ENCODE peak calls at places on chromosomes 5 and 9, in four cellular contexts. R, Z, C and V are unnamed samples.

GRCh38 chr9:106947097-106947496 is 84.1 kb downstream of the ZNF462 start:
- DNase-seq in R (no peak), C (no peak), Z (no peak), V (no peak)

GRCh38 chr9:87722393-87722792 is 3.5 kb upstream of the CTSL start:
- DNase-seq in R (no peak), Z (no peak), C (no peak), V (no peak)

GRCh38 chr5:169599451-169599850 is 15.9 kb downstream of the SPDL1 start:
- DNase-seq in Z (no peak), R (no peak), C (no peak), V (no peak)

GRCh38 chr9:124386201-124386600 is 29.0 kb downstream of the PSMB7 start:
- DNase-seq in C (no peak), R (no peak), Z (no peak), V (no peak)

GRCh38 chr9:111924281-111924680 is 27.7 kb downstream of the UGCG start:
- DNase-seq in R (no peak), Z (no peak), C (no peak), V (no peak)

GRCh38 chr9:127541865-127542264 is 70.2 kb upstream of the STXBP1 start:
- DNase-seq in C (no peak), R (no peak), Z (no peak), V (no peak)

GRCh38 chr9:137760426-137760825 is 117.2 kb upstream of the CACNA1B start:
- DNase-seq in R (no peak), Z (no peak), C (peak; percentile 81), V (no peak)

GRCh38 chr9:124054671-124055212 is 43.2 kb downstream of the LHX2 start:
- DNase-seq in Z (no peak), C (no peak), R (no peak), V (no peak)

GRCh38 chr9:76453785-76454184 is 5.2 kb upstream of the GCNT1 start:
- DNase-seq in R (no peak), C (no peak), Z (no peak), V (no peak)

GRCh38 chr9:2053883-2054845 is 39.0 kb downstream of the SMARCA2 start:
- DNase-seq in C (peak; percentile 81), Z (no peak), R (no peak), V (no peak)

GRCh38 chr9:14554866-14555265 is 138.4 kb downstream of the ZDHHC21 start:
- DNase-seq in Z (no peak), C (no peak), R (no peak), V (no peak)

GRCh38 chr9:101536351-101536750 is 2.7 kb downstream of the RNF20 start:
- DNase-seq in C (no peak), R (no peak), Z (no peak), V (no peak)

GRCh38 chr5:4862500-4862899 is 277.6 kb upstream of the ADAMTS16 start:
- DNase-seq in C (no peak), Z (peak; percentile 69), R (no peak), V (no peak)

GRCh38 chr5:80117446-80117845 is 82.3 kb downstream of the THBS4 start:
- DNase-seq in Z (no peak), C (no peak), R (no peak), V (no peak)

GRCh38 chr9:122812736-122813135 is 12.8 kb downstream of the OR1K1 start:
- DNase-seq in Z (no peak), C (no peak), R (no peak), V (no peak)

GRCh38 chr9:87109851-87110250 is 162.5 kb upstream of the GAS1 start:
- DNase-seq in R (no peak), C (no peak), Z (no peak), V (no peak)

GRCh38 chr5:132410451-132411381 is 41.2 kb downstream of the SLC22A5 start:
- DNase-seq in R (peak; percentile 96), Z (peak; percentile 93), C (peak; percentile 97), V (peak; percentile 64)

GRCh38 chr9:12777149-12778010 is 2.6 kb downstream of the LURAP1L start:
- DNase-seq in C (no peak), Z (no peak), R (no peak), V (no peak)

GRCh38 chr5:67249590-67249895 is 52.9 kb upstream of the CD180 start:
- DNase-seq in C (no peak), Z (no peak), R (no peak), V (no peak)

GRCh38 chr9:112093147-112093874 is 81.8 kb downstream of the SUSD1 start:
- DNase-seq in Z (no peak), R (no peak), C (no peak), V (no peak)

GRCh38 chr9:115650768-115651167 is 502.8 kb upstream of the PAPPA start:
- DNase-seq in R (no peak), Z (no peak), C (no peak), V (no peak)

GRCh38 chr5:108727639-108728565 is 19.8 kb upstream of the FER start:
- DNase-seq in Z (peak; percentile 94), C (peak; percentile 95), R (peak; percentile 97), V (peak; percentile 89)

GRCh38 chr5:57094753-57095683 is 78.8 kb upstream of the GPBP1 start:
- DNase-seq in Z (peak; percentile 82), R (no peak), C (no peak), V (no peak)

GRCh38 chr5:33482335-33482734 is 41.6 kb downstream of the TARS1 start:
- DNase-seq in C (no peak), Z (peak; percentile 60), R (no peak), V (no peak)

GRCh38 chr5:55896663-55897062 is 45.5 kb downstream of the IL31RA start:
- DNase-seq in R (no peak), C (no peak), Z (no peak), V (no peak)

GRCh38 chr5:67292201-67292940 is 95.8 kb upstream of the CD180 start:
- DNase-seq in R (no peak), Z (no peak), C (no peak), V (no peak)

GRCh38 chr5:111254613-111255012 is 30.4 kb downstream of the CAMK4 start:
- DNase-seq in C (no peak), Z (no peak), R (no peak), V (no peak)

GRCh38 chr5:179224741-179225140 is 120.5 kb downstream of the ADAMTS2 start:
- DNase-seq in R (no peak), C (peak; percentile 40), Z (no peak), V (no peak)

GRCh38 chr9:109016132-109016531 is 2.8 kb upstream of the CTNNAL1 start:
- DNase-seq in C (no peak), Z (no peak), R (no peak), V (no peak)

GRCh38 chr5:78509884-78510769 is 138.4 kb downstream of the LHFPL2 start:
- DNase-seq in C (peak; percentile 94), R (peak; percentile 95), Z (peak; percentile 84), V (peak; percentile 43)

GRCh38 chr5:69491838-69492390 is 676 bp upstream of the OCLN start:
- DNase-seq in R (no peak), Z (peak; percentile 11), C (no peak), V (no peak)

DNA sequence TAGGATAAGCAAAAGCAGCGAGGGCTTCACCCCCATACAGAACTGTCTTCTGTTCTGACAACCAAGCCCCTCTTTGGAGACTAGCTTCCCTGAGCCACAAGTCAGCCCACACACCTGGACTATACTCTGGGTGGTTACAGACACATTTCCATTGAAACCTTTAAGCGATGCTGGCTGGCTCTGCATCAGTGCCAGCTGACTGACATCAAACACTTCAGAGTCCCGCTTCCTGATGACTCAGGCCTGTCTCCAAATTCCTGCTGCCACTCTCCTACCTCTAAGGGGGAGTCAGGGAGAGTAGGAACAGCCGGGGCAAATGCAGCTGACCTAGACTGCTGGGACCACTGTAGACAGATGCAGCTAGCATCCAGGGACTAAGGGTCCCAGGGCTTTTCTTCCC is 59.4 kb downstream of the SIL1 start:
- DNase-seq in R (no peak), Z (peak; percentile 23), C (no peak), V (peak; percentile 55)
- TF ChIP-seq POLR2AphosphoS5 in R (no peak), Z (no peak), C (no peak), V (peak; percentile 53)

GRCh38 chr9:36127652-36128244 is 8.8 kb upstream of the GLIPR2 start:
- DNase-seq in Z (no peak), R (no peak), C (no peak), V (no peak)

GRCh38 chr9:36128331-36128730 is 8.2 kb upstream of the GLIPR2 start:
- DNase-seq in C (no peak), Z (no peak), R (no peak), V (no peak)

GRCh38 chr9:36123511-36123910 is 13.0 kb upstream of the GLIPR2 start:
- DNase-seq in C (no peak), R (no peak), Z (no peak), V (no peak)

GRCh38 chr9:36125062-36125855 is 11.3 kb upstream of the GLIPR2 start:
- DNase-seq in Z (no peak), C (no peak), R (no peak), V (no peak)

DNA sequence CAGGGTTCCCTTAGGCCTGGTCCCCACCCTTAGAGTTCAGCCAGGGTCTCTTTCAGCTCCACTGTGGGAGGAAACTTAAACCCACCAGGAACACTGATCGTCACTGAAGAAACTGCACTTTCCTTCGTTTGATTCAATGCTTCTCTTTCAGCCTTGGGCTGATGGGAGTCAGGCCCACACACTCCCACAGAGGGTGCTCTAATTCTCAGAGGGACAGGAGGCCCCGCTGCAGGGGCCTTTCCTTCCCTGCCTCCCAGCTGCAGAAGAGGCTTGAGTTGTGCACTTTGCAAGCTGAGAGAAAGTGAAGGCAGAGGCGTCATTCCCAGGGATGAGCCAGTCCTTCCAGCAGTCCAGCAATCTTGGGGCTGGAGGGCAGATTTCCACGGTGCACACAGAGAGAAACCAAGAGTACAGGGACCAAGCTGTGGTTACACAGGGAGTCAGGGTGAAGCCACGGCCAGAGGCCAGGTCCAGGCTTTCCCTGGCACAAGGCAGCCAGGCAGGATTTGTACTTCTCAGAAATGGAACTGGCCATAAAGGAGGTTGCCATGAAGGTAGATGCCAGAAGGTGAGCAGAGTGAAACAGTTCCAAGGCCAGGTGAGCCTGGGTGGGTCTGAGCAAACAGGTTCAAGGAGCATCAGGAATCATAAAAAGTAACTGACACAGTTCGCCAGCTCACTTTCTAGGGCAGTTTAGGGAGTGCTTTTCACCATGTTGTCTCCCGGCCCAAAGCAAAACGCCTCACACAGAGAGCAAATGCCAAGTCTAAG is 10.3 kb upstream of the GLIPR2 start:
- DNase-seq in R (no peak), C (no peak), Z (no peak), V (no peak)
- TF ChIP-seq POLR2AphosphoS5 in R (no peak), C (no peak), Z (no peak), V (no peak)

DNA sequence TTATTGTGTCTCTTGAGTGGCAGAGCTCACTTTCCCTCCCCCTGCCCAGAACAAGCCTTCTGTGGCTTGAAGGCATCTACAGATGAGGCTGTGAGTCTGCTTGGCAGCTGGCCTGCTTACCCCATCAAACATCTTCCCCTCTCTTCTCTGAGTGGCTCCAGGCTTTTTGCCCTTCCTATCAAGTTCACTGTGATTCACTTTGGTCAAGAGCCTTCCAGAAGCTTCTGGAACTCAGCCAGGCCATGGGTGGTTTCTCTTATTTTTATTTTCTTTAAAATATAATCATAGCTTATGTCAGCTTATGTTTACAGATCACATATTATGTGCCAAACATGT is 266.9 kb downstream of the SEC61B start:
- DNase-seq in C (no peak), Z (no peak), R (no peak), V (no peak)
- TF ChIP-seq POLR2AphosphoS5 in C (no peak), Z (no peak), R (no peak), V (no peak)

DNA sequence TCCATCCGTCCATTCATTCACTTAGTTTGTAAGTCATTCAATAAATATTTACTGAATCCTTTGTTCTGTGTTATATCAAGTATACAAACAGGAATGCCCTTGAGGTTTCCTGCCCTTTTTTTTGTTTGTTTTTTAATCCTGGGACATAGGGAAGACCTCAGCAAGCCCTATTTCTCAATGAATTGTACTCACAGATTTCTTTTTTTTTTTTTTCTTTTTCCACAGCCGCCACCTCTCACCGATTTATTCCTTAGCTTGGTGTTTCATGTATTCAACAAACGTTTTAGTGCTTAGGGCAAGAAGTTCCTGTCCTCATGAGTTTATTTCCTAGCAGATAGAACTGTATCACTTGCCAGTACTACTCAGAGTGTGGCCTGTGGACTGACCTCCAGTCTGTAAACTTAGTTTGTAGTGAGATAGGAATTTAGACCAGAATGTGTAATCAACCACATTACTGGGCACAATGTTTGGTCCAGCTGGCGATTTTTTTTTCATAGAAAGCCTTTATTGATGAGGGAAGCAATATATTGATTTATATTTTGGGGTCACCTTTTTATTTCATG is 35.4 kb upstream of the C5orf47 start:
- DNase-seq in Z (no peak), C (no peak), R (no peak), V (no peak)
- TF ChIP-seq POLR2AphosphoS5 in Z (no peak), C (no peak), R (no peak), V (no peak)